ENCODE peak calls at places on chromosomes 16 and 17, in nine cellular contexts. One of them, this sample, is unnamed.
A peak's percentile ranks its signal among the peaks of the same experiment; 100 is the strongest.

GRCh38 chr16:9159839-9160550 is 68.6 kb downstream of the HAPSTR1 start:
- DNase-seq in immature natural killer cell: peak; percentile 29
- DNase-seq in astrocyte of the spinal cord: peak; percentile 59
- DNase-seq in A549: peak; percentile 83
- DNase-seq in neural crest cell: peak; percentile 63
- DNase-seq in EL: peak; percentile 55
- DNase-seq in stimulated activated CD8-positive, alpha-beta memory T cell treated with anti-CD3 and anti-CD28 coated beads, Interleukin-12 subunit alpha, Interleukin-12 subunit beta, amount 100 ng/mL, for 4 hours: no peak
- DNase-seq in AG10803: peak; percentile 49
- DNase-seq in nephron progenitor cell: peak; percentile 77
- DNase-seq in this sample: peak; percentile 93

GRCh38 chr16:10266809-10267208 is 84.6 kb upstream of the GRIN2A start:
- DNase-seq in immature natural killer cell: no peak
- DNase-seq in astrocyte of the spinal cord: no peak
- DNase-seq in A549: no peak
- DNase-seq in neural crest cell: no peak
- DNase-seq in EL: no peak
- DNase-seq in stimulated activated CD8-positive, alpha-beta memory T cell treated with anti-CD3 and anti-CD28 coated beads, Interleukin-12 subunit alpha, Interleukin-12 subunit beta, amount 100 ng/mL, for 4 hours: no peak
- DNase-seq in AG10803: no peak
- DNase-seq in nephron progenitor cell: no peak
- DNase-seq in this sample: no peak

GRCh38 chr16:51399908-51400670 is 249.0 kb upstream of the SALL1 start:
- DNase-seq in immature natural killer cell: no peak
- DNase-seq in astrocyte of the spinal cord: no peak
- DNase-seq in A549: no peak
- DNase-seq in neural crest cell: no peak
- DNase-seq in EL: no peak
- DNase-seq in stimulated activated CD8-positive, alpha-beta memory T cell treated with anti-CD3 and anti-CD28 coated beads, Interleukin-12 subunit alpha, Interleukin-12 subunit beta, amount 100 ng/mL, for 4 hours: no peak
- DNase-seq in AG10803: no peak
- DNase-seq in nephron progenitor cell: no peak
- DNase-seq in this sample: no peak

GRCh38 chr16:19044781-19045180 is 22.6 kb upstream of the COQ7 start:
- DNase-seq in immature natural killer cell: no peak
- DNase-seq in astrocyte of the spinal cord: no peak
- DNase-seq in A549: no peak
- DNase-seq in neural crest cell: no peak
- DNase-seq in EL: no peak
- DNase-seq in stimulated activated CD8-positive, alpha-beta memory T cell treated with anti-CD3 and anti-CD28 coated beads, Interleukin-12 subunit alpha, Interleukin-12 subunit beta, amount 100 ng/mL, for 4 hours: no peak
- DNase-seq in AG10803: no peak
- DNase-seq in nephron progenitor cell: no peak
- DNase-seq in this sample: no peak

GRCh38 chr17:36673637-36674277 is 72.4 kb downstream of the MRM1 start:
- DNase-seq in immature natural killer cell: no peak
- DNase-seq in astrocyte of the spinal cord: no peak
- DNase-seq in A549: no peak
- DNase-seq in neural crest cell: no peak
- DNase-seq in EL: no peak
- DNase-seq in stimulated activated CD8-positive, alpha-beta memory T cell treated with anti-CD3 and anti-CD28 coated beads, Interleukin-12 subunit alpha, Interleukin-12 subunit beta, amount 100 ng/mL, for 4 hours: no peak
- DNase-seq in AG10803: no peak
- DNase-seq in nephron progenitor cell: no peak
- DNase-seq in this sample: no peak

GRCh38 chr16:68707341-68708152 is 29.5 kb upstream of the CDH1 start:
- DNase-seq in immature natural killer cell: no peak
- DNase-seq in astrocyte of the spinal cord: peak; percentile 41
- DNase-seq in A549: peak; percentile 89
- DNase-seq in neural crest cell: peak; percentile 18
- DNase-seq in EL: peak; percentile 73
- DNase-seq in stimulated activated CD8-positive, alpha-beta memory T cell treated with anti-CD3 and anti-CD28 coated beads, Interleukin-12 subunit alpha, Interleukin-12 subunit beta, amount 100 ng/mL, for 4 hours: no peak
- DNase-seq in AG10803: peak; percentile 9
- DNase-seq in nephron progenitor cell: peak; percentile 33
- DNase-seq in this sample: peak; percentile 87

GRCh38 chr16:30521873-30522641 is 4.3 kb downstream of the ZNF768 start:
- DNase-seq in immature natural killer cell: no peak
- DNase-seq in astrocyte of the spinal cord: no peak
- DNase-seq in A549: peak; percentile 64
- DNase-seq in neural crest cell: no peak
- DNase-seq in EL: no peak
- DNase-seq in stimulated activated CD8-positive, alpha-beta memory T cell treated with anti-CD3 and anti-CD28 coated beads, Interleukin-12 subunit alpha, Interleukin-12 subunit beta, amount 100 ng/mL, for 4 hours: no peak
- DNase-seq in AG10803: no peak
- DNase-seq in nephron progenitor cell: no peak
- DNase-seq in this sample: no peak

GRCh38 chr17:63275318-63275967 is 170.7 kb downstream of the CYB561 start:
- DNase-seq in immature natural killer cell: no peak
- DNase-seq in astrocyte of the spinal cord: peak; percentile 96
- DNase-seq in A549: peak; percentile 92
- DNase-seq in neural crest cell: no peak
- DNase-seq in EL: peak; percentile 94
- DNase-seq in stimulated activated CD8-positive, alpha-beta memory T cell treated with anti-CD3 and anti-CD28 coated beads, Interleukin-12 subunit alpha, Interleukin-12 subunit beta, amount 100 ng/mL, for 4 hours: no peak
- DNase-seq in AG10803: peak; percentile 93
- DNase-seq in nephron progenitor cell: no peak
- DNase-seq in this sample: no peak

GRCh38 chr17:8376302-8377067 is at the start of gene KRABD2:
- DNase-seq in immature natural killer cell: peak; percentile 85
- DNase-seq in astrocyte of the spinal cord: peak; percentile 82
- DNase-seq in A549: peak; percentile 92
- DNase-seq in neural crest cell: peak; percentile 90
- DNase-seq in EL: peak; percentile 92
- DNase-seq in stimulated activated CD8-positive, alpha-beta memory T cell treated with anti-CD3 and anti-CD28 coated beads, Interleukin-12 subunit alpha, Interleukin-12 subunit beta, amount 100 ng/mL, for 4 hours: peak; percentile 79
- DNase-seq in AG10803: peak; percentile 86
- DNase-seq in nephron progenitor cell: peak; percentile 96
- DNase-seq in this sample: peak; percentile 97

GRCh38 chr17:8350339-8350738 is 10.7 kb downstream of the ODF4 start:
- DNase-seq in immature natural killer cell: no peak
- DNase-seq in astrocyte of the spinal cord: no peak
- DNase-seq in A549: no peak
- DNase-seq in neural crest cell: no peak
- DNase-seq in EL: no peak
- DNase-seq in stimulated activated CD8-positive, alpha-beta memory T cell treated with anti-CD3 and anti-CD28 coated beads, Interleukin-12 subunit alpha, Interleukin-12 subunit beta, amount 100 ng/mL, for 4 hours: no peak
- DNase-seq in AG10803: no peak
- DNase-seq in nephron progenitor cell: no peak
- DNase-seq in this sample: no peak

GRCh38 chr17:80252871-80253270 is 7.8 kb upstream of the RNF213 start:
- DNase-seq in immature natural killer cell: peak; percentile 60
- DNase-seq in astrocyte of the spinal cord: no peak
- DNase-seq in A549: peak; percentile 88
- DNase-seq in neural crest cell: peak; percentile 38
- DNase-seq in EL: no peak
- DNase-seq in stimulated activated CD8-positive, alpha-beta memory T cell treated with anti-CD3 and anti-CD28 coated beads, Interleukin-12 subunit alpha, Interleukin-12 subunit beta, amount 100 ng/mL, for 4 hours: peak; percentile 77
- DNase-seq in AG10803: no peak
- DNase-seq in nephron progenitor cell: peak; percentile 67
- DNase-seq in this sample: peak; percentile 85

GRCh38 chr16:76756951-76757350 is 434.0 kb upstream of the MON1B start:
- DNase-seq in immature natural killer cell: no peak
- DNase-seq in astrocyte of the spinal cord: no peak
- DNase-seq in A549: no peak
- DNase-seq in neural crest cell: no peak
- DNase-seq in EL: no peak
- DNase-seq in stimulated activated CD8-positive, alpha-beta memory T cell treated with anti-CD3 and anti-CD28 coated beads, Interleukin-12 subunit alpha, Interleukin-12 subunit beta, amount 100 ng/mL, for 4 hours: no peak
- DNase-seq in AG10803: no peak
- DNase-seq in nephron progenitor cell: no peak
- DNase-seq in this sample: no peak

GRCh38 chr17:18157354-18157985 is 26.2 kb upstream of the ALKBH5 start:
- DNase-seq in immature natural killer cell: no peak
- DNase-seq in astrocyte of the spinal cord: no peak
- DNase-seq in A549: no peak
- DNase-seq in neural crest cell: no peak
- DNase-seq in EL: no peak
- DNase-seq in stimulated activated CD8-positive, alpha-beta memory T cell treated with anti-CD3 and anti-CD28 coated beads, Interleukin-12 subunit alpha, Interleukin-12 subunit beta, amount 100 ng/mL, for 4 hours: no peak
- DNase-seq in AG10803: no peak
- DNase-seq in nephron progenitor cell: no peak
- DNase-seq in this sample: no peak

GRCh38 chr17:79410681-79411080 is 200.2 kb downstream of the RBFOX3 start:
- DNase-seq in immature natural killer cell: no peak
- DNase-seq in astrocyte of the spinal cord: no peak
- DNase-seq in A549: no peak
- DNase-seq in neural crest cell: no peak
- DNase-seq in EL: no peak
- DNase-seq in stimulated activated CD8-positive, alpha-beta memory T cell treated with anti-CD3 and anti-CD28 coated beads, Interleukin-12 subunit alpha, Interleukin-12 subunit beta, amount 100 ng/mL, for 4 hours: no peak
- DNase-seq in AG10803: no peak
- DNase-seq in nephron progenitor cell: no peak
- DNase-seq in this sample: no peak

GRCh38 chr16:17396762-17397498 is 73.8 kb downstream of the XYLT1 start:
- DNase-seq in immature natural killer cell: no peak
- DNase-seq in astrocyte of the spinal cord: peak; percentile 44
- DNase-seq in A549: no peak
- DNase-seq in neural crest cell: no peak
- DNase-seq in EL: no peak
- DNase-seq in stimulated activated CD8-positive, alpha-beta memory T cell treated with anti-CD3 and anti-CD28 coated beads, Interleukin-12 subunit alpha, Interleukin-12 subunit beta, amount 100 ng/mL, for 4 hours: no peak
- DNase-seq in AG10803: peak; percentile 35
- DNase-seq in nephron progenitor cell: no peak
- DNase-seq in this sample: no peak

GRCh38 chr16:67761924-67762323 is 42.8 kb upstream of the GFOD2 start:
- DNase-seq in immature natural killer cell: no peak
- DNase-seq in astrocyte of the spinal cord: no peak
- DNase-seq in A549: no peak
- DNase-seq in neural crest cell: no peak
- DNase-seq in EL: no peak
- DNase-seq in stimulated activated CD8-positive, alpha-beta memory T cell treated with anti-CD3 and anti-CD28 coated beads, Interleukin-12 subunit alpha, Interleukin-12 subunit beta, amount 100 ng/mL, for 4 hours: no peak
- DNase-seq in AG10803: no peak
- DNase-seq in nephron progenitor cell: no peak
- DNase-seq in this sample: no peak

GRCh38 chr17:12665263-12666210 is at the start of gene MYOCD:
- DNase-seq in immature natural killer cell: no peak
- DNase-seq in astrocyte of the spinal cord: peak; percentile 14
- DNase-seq in A549: peak; percentile 82
- DNase-seq in neural crest cell: peak; percentile 60
- DNase-seq in EL: peak; percentile 69
- DNase-seq in stimulated activated CD8-positive, alpha-beta memory T cell treated with anti-CD3 and anti-CD28 coated beads, Interleukin-12 subunit alpha, Interleukin-12 subunit beta, amount 100 ng/mL, for 4 hours: no peak
- DNase-seq in AG10803: no peak
- DNase-seq in nephron progenitor cell: peak; percentile 83
- DNase-seq in this sample: peak; percentile 94

GRCh38 chr16:4688674-4689045 is 4.7 kb upstream of the NUDT16L1 start:
- DNase-seq in immature natural killer cell: no peak
- DNase-seq in astrocyte of the spinal cord: no peak
- DNase-seq in A549: no peak
- DNase-seq in neural crest cell: no peak
- DNase-seq in EL: no peak
- DNase-seq in stimulated activated CD8-positive, alpha-beta memory T cell treated with anti-CD3 and anti-CD28 coated beads, Interleukin-12 subunit alpha, Interleukin-12 subunit beta, amount 100 ng/mL, for 4 hours: no peak
- DNase-seq in AG10803: no peak
- DNase-seq in nephron progenitor cell: no peak
- DNase-seq in this sample: no peak

GRCh38 chr16:85789773-85790172 is 9.6 kb downstream of the EMC8 start:
- DNase-seq in immature natural killer cell: no peak
- DNase-seq in astrocyte of the spinal cord: no peak
- DNase-seq in A549: no peak
- DNase-seq in neural crest cell: no peak
- DNase-seq in EL: no peak
- DNase-seq in stimulated activated CD8-positive, alpha-beta memory T cell treated with anti-CD3 and anti-CD28 coated beads, Interleukin-12 subunit alpha, Interleukin-12 subunit beta, amount 100 ng/mL, for 4 hours: no peak
- DNase-seq in AG10803: no peak
- DNase-seq in nephron progenitor cell: no peak
- DNase-seq in this sample: no peak

GRCh38 chr17:8618825-8619224 is 11.7 kb downstream of the MYH10 start:
- DNase-seq in immature natural killer cell: no peak
- DNase-seq in astrocyte of the spinal cord: no peak
- DNase-seq in A549: no peak
- DNase-seq in neural crest cell: no peak
- DNase-seq in EL: no peak
- DNase-seq in stimulated activated CD8-positive, alpha-beta memory T cell treated with anti-CD3 and anti-CD28 coated beads, Interleukin-12 subunit alpha, Interleukin-12 subunit beta, amount 100 ng/mL, for 4 hours: no peak
- DNase-seq in AG10803: no peak
- DNase-seq in nephron progenitor cell: no peak
- DNase-seq in this sample: no peak

GRCh38 chr16:66057056-66057455 is 309.4 kb upstream of the CDH5 start:
- DNase-seq in immature natural killer cell: no peak
- DNase-seq in astrocyte of the spinal cord: no peak
- DNase-seq in A549: no peak
- DNase-seq in neural crest cell: no peak
- DNase-seq in EL: no peak
- DNase-seq in stimulated activated CD8-positive, alpha-beta memory T cell treated with anti-CD3 and anti-CD28 coated beads, Interleukin-12 subunit alpha, Interleukin-12 subunit beta, amount 100 ng/mL, for 4 hours: no peak
- DNase-seq in AG10803: peak; percentile 60
- DNase-seq in nephron progenitor cell: no peak
- DNase-seq in this sample: no peak

GRCh38 chr17:58156839-58157803 is 8.9 kb downstream of the OR4D1 start:
- DNase-seq in immature natural killer cell: peak; percentile 72
- DNase-seq in astrocyte of the spinal cord: no peak
- DNase-seq in A549: peak; percentile 50
- DNase-seq in neural crest cell: peak; percentile 41
- DNase-seq in EL: peak; percentile 5
- DNase-seq in stimulated activated CD8-positive, alpha-beta memory T cell treated with anti-CD3 and anti-CD28 coated beads, Interleukin-12 subunit alpha, Interleukin-12 subunit beta, amount 100 ng/mL, for 4 hours: peak; percentile 21
- DNase-seq in AG10803: no peak
- DNase-seq in nephron progenitor cell: peak; percentile 62
- DNase-seq in this sample: peak; percentile 87

GRCh38 chr16:87955302-87956168 is 4.3 kb downstream of the BANP start:
- DNase-seq in immature natural killer cell: peak; percentile 49
- DNase-seq in astrocyte of the spinal cord: no peak
- DNase-seq in A549: no peak
- DNase-seq in neural crest cell: no peak
- DNase-seq in EL: peak; percentile 46
- DNase-seq in stimulated activated CD8-positive, alpha-beta memory T cell treated with anti-CD3 and anti-CD28 coated beads, Interleukin-12 subunit alpha, Interleukin-12 subunit beta, amount 100 ng/mL, for 4 hours: no peak
- DNase-seq in AG10803: peak; percentile 57
- DNase-seq in nephron progenitor cell: no peak
- DNase-seq in this sample: no peak

GRCh38 chr17:80826955-80827645 is 164.5 kb upstream of the CHMP6 start:
- DNase-seq in immature natural killer cell: peak; percentile 15
- DNase-seq in astrocyte of the spinal cord: peak; percentile 98
- DNase-seq in A549: peak; percentile 67
- DNase-seq in neural crest cell: no peak
- DNase-seq in EL: peak; percentile 98
- DNase-seq in stimulated activated CD8-positive, alpha-beta memory T cell treated with anti-CD3 and anti-CD28 coated beads, Interleukin-12 subunit alpha, Interleukin-12 subunit beta, amount 100 ng/mL, for 4 hours: no peak
- DNase-seq in AG10803: peak; percentile 96
- DNase-seq in nephron progenitor cell: no peak
- DNase-seq in this sample: no peak

GRCh38 chr16:64534180-64534780 is 587.6 kb downstream of the CDH11 start:
- DNase-seq in immature natural killer cell: no peak
- DNase-seq in astrocyte of the spinal cord: no peak
- DNase-seq in A549: no peak
- DNase-seq in neural crest cell: no peak
- DNase-seq in EL: no peak
- DNase-seq in stimulated activated CD8-positive, alpha-beta memory T cell treated with anti-CD3 and anti-CD28 coated beads, Interleukin-12 subunit alpha, Interleukin-12 subunit beta, amount 100 ng/mL, for 4 hours: no peak
- DNase-seq in AG10803: no peak
- DNase-seq in nephron progenitor cell: no peak
- DNase-seq in this sample: peak; percentile 1

GRCh38 chr17:56917559-56918296 is 3.9 kb upstream of the TRIM25 start:
- DNase-seq in immature natural killer cell: no peak
- DNase-seq in astrocyte of the spinal cord: no peak
- DNase-seq in A549: no peak
- DNase-seq in neural crest cell: no peak
- DNase-seq in EL: no peak
- DNase-seq in stimulated activated CD8-positive, alpha-beta memory T cell treated with anti-CD3 and anti-CD28 coated beads, Interleukin-12 subunit alpha, Interleukin-12 subunit beta, amount 100 ng/mL, for 4 hours: no peak
- DNase-seq in AG10803: no peak
- DNase-seq in nephron progenitor cell: no peak
- DNase-seq in this sample: no peak

GRCh38 chr17:79073706-79074088 is 927 bp upstream of the ENGASE start:
- DNase-seq in immature natural killer cell: no peak
- DNase-seq in astrocyte of the spinal cord: no peak
- DNase-seq in A549: no peak
- DNase-seq in neural crest cell: no peak
- DNase-seq in EL: no peak
- DNase-seq in stimulated activated CD8-positive, alpha-beta memory T cell treated with anti-CD3 and anti-CD28 coated beads, Interleukin-12 subunit alpha, Interleukin-12 subunit beta, amount 100 ng/mL, for 4 hours: no peak
- DNase-seq in AG10803: no peak
- DNase-seq in nephron progenitor cell: no peak
- DNase-seq in this sample: no peak

GRCh38 chr17:66727634-66728570 is 107.0 kb upstream of the CACNG5 start:
- DNase-seq in immature natural killer cell: peak; percentile 6
- DNase-seq in astrocyte of the spinal cord: peak; percentile 52
- DNase-seq in A549: peak; percentile 68
- DNase-seq in neural crest cell: peak; percentile 63
- DNase-seq in EL: peak; percentile 37
- DNase-seq in stimulated activated CD8-positive, alpha-beta memory T cell treated with anti-CD3 and anti-CD28 coated beads, Interleukin-12 subunit alpha, Interleukin-12 subunit beta, amount 100 ng/mL, for 4 hours: no peak
- DNase-seq in AG10803: peak; percentile 34
- DNase-seq in nephron progenitor cell: peak; percentile 70
- DNase-seq in this sample: peak; percentile 88

GRCh38 chr17:19311421-19312215 is 50.9 kb downstream of the B9D1 start:
- DNase-seq in immature natural killer cell: no peak
- DNase-seq in astrocyte of the spinal cord: peak; percentile 26
- DNase-seq in A549: no peak
- DNase-seq in neural crest cell: no peak
- DNase-seq in EL: peak; percentile 65
- DNase-seq in stimulated activated CD8-positive, alpha-beta memory T cell treated with anti-CD3 and anti-CD28 coated beads, Interleukin-12 subunit alpha, Interleukin-12 subunit beta, amount 100 ng/mL, for 4 hours: no peak
- DNase-seq in AG10803: peak; percentile 34
- DNase-seq in nephron progenitor cell: no peak
- DNase-seq in this sample: no peak

GRCh38 chr17:61448042-61448441 is 4.2 kb upstream of the TBX4 start:
- DNase-seq in immature natural killer cell: no peak
- DNase-seq in astrocyte of the spinal cord: no peak
- DNase-seq in A549: no peak
- DNase-seq in neural crest cell: no peak
- DNase-seq in EL: no peak
- DNase-seq in stimulated activated CD8-positive, alpha-beta memory T cell treated with anti-CD3 and anti-CD28 coated beads, Interleukin-12 subunit alpha, Interleukin-12 subunit beta, amount 100 ng/mL, for 4 hours: no peak
- DNase-seq in AG10803: no peak
- DNase-seq in nephron progenitor cell: no peak
- DNase-seq in this sample: no peak

GRCh38 chr17:39264119-39264518 is 38.4 kb upstream of the STAC2 start:
- DNase-seq in immature natural killer cell: no peak
- DNase-seq in astrocyte of the spinal cord: no peak
- DNase-seq in A549: no peak
- DNase-seq in neural crest cell: no peak
- DNase-seq in EL: no peak
- DNase-seq in stimulated activated CD8-positive, alpha-beta memory T cell treated with anti-CD3 and anti-CD28 coated beads, Interleukin-12 subunit alpha, Interleukin-12 subunit beta, amount 100 ng/mL, for 4 hours: no peak
- DNase-seq in AG10803: peak; percentile 24
- DNase-seq in nephron progenitor cell: no peak
- DNase-seq in this sample: no peak

This sample was measured in GM23338.